ENCODE peak calls at places on chromosomes 11 and 22, in five cellular contexts. One of them, this sample, is unnamed.
A peak's percentile ranks its signal among the peaks of the same experiment; 100 is the strongest.

GRCh38 chr11:94128746-94129504 is at the start of gene PANX1:
- DNase-seq in GM23248: peak; percentile 92
- DNase-seq in activated effector memory CD4-positive, alpha-beta T cell treated with Interleukin-2 at 50 U/mL for 16 hours: peak; percentile 67
- DNase-seq in AG09309: no peak
- DNase-seq in psoas muscle: peak; percentile 84
- DNase-seq in this sample: peak; percentile 40

GRCh38 chr22:42300286-42301071 is 30.0 kb upstream of the TCF20 start:
- DNase-seq in GM23248: no peak
- DNase-seq in activated effector memory CD4-positive, alpha-beta T cell treated with Interleukin-2 at 50 U/mL for 16 hours: peak; percentile 39
- DNase-seq in AG09309: no peak
- DNase-seq in psoas muscle: no peak
- DNase-seq in this sample: peak; percentile 48

GRCh38 chr11:36308577-36308976 is 12.5 kb downstream of the PRR5L start:
- DNase-seq in GM23248: peak; percentile 10
- DNase-seq in activated effector memory CD4-positive, alpha-beta T cell treated with Interleukin-2 at 50 U/mL for 16 hours: no peak
- DNase-seq in AG09309: no peak
- DNase-seq in psoas muscle: no peak
- DNase-seq in this sample: no peak

GRCh38 chr11:17459211-17459610 is 17.4 kb downstream of the ABCC8 start:
- DNase-seq in GM23248: no peak
- DNase-seq in activated effector memory CD4-positive, alpha-beta T cell treated with Interleukin-2 at 50 U/mL for 16 hours: no peak
- DNase-seq in AG09309: no peak
- DNase-seq in psoas muscle: no peak
- DNase-seq in this sample: no peak

GRCh38 chr11:61792310-61793083 is at the start of the genes FEN1 and TMEM258:
- DNase-seq in GM23248: peak; percentile 97
- DNase-seq in activated effector memory CD4-positive, alpha-beta T cell treated with Interleukin-2 at 50 U/mL for 16 hours: peak; percentile 82
- DNase-seq in AG09309: peak; percentile 82
- DNase-seq in psoas muscle: peak; percentile 94
- DNase-seq in this sample: peak; percentile 91

GRCh38 chr11:12853652-12854296 is 155.3 kb upstream of the RASSF10 start:
- DNase-seq in GM23248: no peak
- DNase-seq in activated effector memory CD4-positive, alpha-beta T cell treated with Interleukin-2 at 50 U/mL for 16 hours: no peak
- DNase-seq in AG09309: no peak
- DNase-seq in psoas muscle: no peak
- DNase-seq in this sample: no peak

GRCh38 chr11:65599216-65599954 is 3.8 kb upstream of the KCNK7 start:
- DNase-seq in GM23248: no peak
- DNase-seq in activated effector memory CD4-positive, alpha-beta T cell treated with Interleukin-2 at 50 U/mL for 16 hours: no peak
- DNase-seq in AG09309: no peak
- DNase-seq in psoas muscle: no peak
- DNase-seq in this sample: no peak

GRCh38 chr11:108853151-108853550 is 188.3 kb downstream of the DDX10 start:
- DNase-seq in GM23248: no peak
- DNase-seq in activated effector memory CD4-positive, alpha-beta T cell treated with Interleukin-2 at 50 U/mL for 16 hours: no peak
- DNase-seq in AG09309: no peak
- DNase-seq in psoas muscle: no peak
- DNase-seq in this sample: no peak

GRCh38 chr22:50526849-50527801 is 1.7 kb upstream of the SCO2 start:
- DNase-seq in GM23248: no peak
- DNase-seq in activated effector memory CD4-positive, alpha-beta T cell treated with Interleukin-2 at 50 U/mL for 16 hours: no peak
- DNase-seq in AG09309: no peak
- DNase-seq in psoas muscle: peak; percentile 71
- DNase-seq in this sample: peak; percentile 38

GRCh38 chr11:69513663-69514062 is 32.2 kb downstream of the LINC01488 start:
- DNase-seq in GM23248: no peak
- DNase-seq in activated effector memory CD4-positive, alpha-beta T cell treated with Interleukin-2 at 50 U/mL for 16 hours: no peak
- DNase-seq in AG09309: no peak
- DNase-seq in psoas muscle: no peak
- DNase-seq in this sample: no peak

GRCh38 chr11:30818721-30819120 is 232.6 kb upstream of the MPPED2 start:
- DNase-seq in GM23248: no peak
- DNase-seq in activated effector memory CD4-positive, alpha-beta T cell treated with Interleukin-2 at 50 U/mL for 16 hours: no peak
- DNase-seq in AG09309: no peak
- DNase-seq in psoas muscle: no peak
- DNase-seq in this sample: no peak

GRCh38 chr11:1931791-1932480 is 12.4 kb downstream of the TNNT3 start:
- DNase-seq in GM23248: no peak
- DNase-seq in activated effector memory CD4-positive, alpha-beta T cell treated with Interleukin-2 at 50 U/mL for 16 hours: no peak
- DNase-seq in AG09309: no peak
- DNase-seq in psoas muscle: peak; percentile 57
- DNase-seq in this sample: no peak